ENCODE peak calls at places on chromosomes 4 and X, in five cellular contexts. One of them, this sample, is unnamed.

GRCh38 chrX:118552501-118552900 is 56.9 kb downstream of the DOCK11 start:
- DNase-seq in small intestine: no peak
- DNase-seq in HepG2: no peak
- DNase-seq in heart right ventricle: no peak
- DNase-seq in CD4-positive, alpha-beta memory T cell: no peak
- DNase-seq in this sample: no peak

GRCh38 chr4:84678976-84679744 is 96.2 kb downstream of the CDS1 start:
- DNase-seq in heart right ventricle: no peak
- DNase-seq in CD4-positive, alpha-beta memory T cell: no peak
- DNase-seq in HepG2: no peak
- DNase-seq in small intestine: no peak
- DNase-seq in this sample: no peak

GRCh38 chr4:128635141-128635911 is 174.2 kb upstream of the JADE1 start:
- DNase-seq in HepG2: peak
- DNase-seq in CD4-positive, alpha-beta memory T cell: no peak
- DNase-seq in small intestine: no peak
- DNase-seq in heart right ventricle: peak
- DNase-seq in this sample: no peak

GRCh38 chr4:152640058-152640921 is 39.5 kb downstream of the TMEM154 start:
- DNase-seq in CD4-positive, alpha-beta memory T cell: peak
- DNase-seq in HepG2: no peak
- DNase-seq in small intestine: peak
- DNase-seq in heart right ventricle: no peak
- DNase-seq in this sample: peak

GRCh38 chr4:73451404-73451803 is 15.4 kb downstream of the AFP start:
- DNase-seq in CD4-positive, alpha-beta memory T cell: no peak
- DNase-seq in HepG2: no peak
- DNase-seq in heart right ventricle: no peak
- DNase-seq in small intestine: no peak
- DNase-seq in this sample: no peak

GRCh38 chr4:7687796-7688195 is 251.9 kb downstream of the AFAP1 start:
- DNase-seq in CD4-positive, alpha-beta memory T cell: no peak
- DNase-seq in heart right ventricle: no peak
- DNase-seq in small intestine: peak
- DNase-seq in HepG2: no peak
- DNase-seq in this sample: no peak

GRCh38 chrX:150506486-150506885 is 61.9 kb upstream of the MTM1 start:
- DNase-seq in small intestine: no peak
- DNase-seq in HepG2: no peak
- DNase-seq in CD4-positive, alpha-beta memory T cell: no peak
- DNase-seq in heart right ventricle: no peak
- DNase-seq in this sample: no peak

GRCh38 chr4:100174985-100175383 is 15.3 kb downstream of the DDIT4L start:
- DNase-seq in HepG2: no peak
- DNase-seq in CD4-positive, alpha-beta memory T cell: no peak
- DNase-seq in small intestine: no peak
- DNase-seq in heart right ventricle: no peak
- DNase-seq in this sample: no peak

GRCh38 chr4:41160010-41160789 is 54.1 kb downstream of the APBB2 start:
- DNase-seq in small intestine: no peak
- DNase-seq in heart right ventricle: no peak
- DNase-seq in HepG2: no peak
- DNase-seq in CD4-positive, alpha-beta memory T cell: no peak
- DNase-seq in this sample: no peak

GRCh38 chrX:73214366-73215094 is at the start of gene NAP1L2:
- DNase-seq in heart right ventricle: peak
- DNase-seq in CD4-positive, alpha-beta memory T cell: peak
- DNase-seq in small intestine: no peak
- DNase-seq in HepG2: no peak
- DNase-seq in this sample: peak

GRCh38 chr4:87498446-87498900 is 30.7 kb downstream of the SPARCL1 start:
- DNase-seq in HepG2: no peak
- DNase-seq in small intestine: no peak
- DNase-seq in heart right ventricle: no peak
- DNase-seq in CD4-positive, alpha-beta memory T cell: no peak
- DNase-seq in this sample: no peak

GRCh38 chrX:138745215-138745614 is 33.7 kb upstream of the FGF13 start:
- DNase-seq in heart right ventricle: peak
- DNase-seq in HepG2: peak
- DNase-seq in small intestine: peak
- DNase-seq in CD4-positive, alpha-beta memory T cell: peak
- DNase-seq in this sample: peak

GRCh38 chrX:16239211-16239610 is 71.9 kb downstream of the MAGEB17 start:
- DNase-seq in CD4-positive, alpha-beta memory T cell: no peak
- DNase-seq in small intestine: no peak
- DNase-seq in heart right ventricle: no peak
- DNase-seq in HepG2: no peak
- DNase-seq in this sample: no peak

GRCh38 chrX:107597791-107598190 is 30.5 kb upstream of the PRPS1 start:
- DNase-seq in small intestine: no peak
- DNase-seq in HepG2: no peak
- DNase-seq in CD4-positive, alpha-beta memory T cell: no peak
- DNase-seq in heart right ventricle: no peak
- DNase-seq in this sample: no peak

GRCh38 chr4:8651661-8652180 is 59.2 kb downstream of the CPZ start:
- DNase-seq in small intestine: no peak
- DNase-seq in HepG2: no peak
- DNase-seq in CD4-positive, alpha-beta memory T cell: no peak
- DNase-seq in heart right ventricle: no peak
- DNase-seq in this sample: no peak

GRCh38 chr4:11230888-11231287 is 197.8 kb downstream of the HS3ST1 start:
- DNase-seq in CD4-positive, alpha-beta memory T cell: no peak
- DNase-seq in HepG2: no peak
- DNase-seq in heart right ventricle: no peak
- DNase-seq in small intestine: no peak
- DNase-seq in this sample: no peak

GRCh38 chrX:130523460-130524394 is 121.9 kb downstream of the RBMX2 start:
- DNase-seq in heart right ventricle: peak
- DNase-seq in small intestine: no peak
- DNase-seq in CD4-positive, alpha-beta memory T cell: no peak
- DNase-seq in HepG2: no peak
- DNase-seq in this sample: no peak

GRCh38 chr4:113952452-113953029 is 26.9 kb downstream of the ARSJ start:
- DNase-seq in HepG2: peak
- DNase-seq in heart right ventricle: peak
- DNase-seq in small intestine: peak
- DNase-seq in CD4-positive, alpha-beta memory T cell: peak
- DNase-seq in this sample: peak

GRCh38 chrX:40262641-40263560 is 165.1 kb upstream of the BCOR start:
- DNase-seq in heart right ventricle: no peak
- DNase-seq in CD4-positive, alpha-beta memory T cell: no peak
- DNase-seq in HepG2: peak
- DNase-seq in small intestine: no peak
- DNase-seq in this sample: no peak

GRCh38 chr4:63717384-63717783 is 691.9 kb downstream of the TECRL start:
- DNase-seq in small intestine: peak
- DNase-seq in CD4-positive, alpha-beta memory T cell: no peak
- DNase-seq in HepG2: peak
- DNase-seq in heart right ventricle: no peak
- DNase-seq in this sample: peak

GRCh38 chr4:11635336-11635735 is 206.6 kb upstream of the HS3ST1 start:
- DNase-seq in HepG2: no peak
- DNase-seq in heart right ventricle: no peak
- DNase-seq in small intestine: no peak
- DNase-seq in CD4-positive, alpha-beta memory T cell: no peak
- DNase-seq in this sample: no peak

GRCh38 chrX:21529771-21530170 is 128.4 kb downstream of the KLHL34 start:
- DNase-seq in CD4-positive, alpha-beta memory T cell: no peak
- DNase-seq in heart right ventricle: no peak
- DNase-seq in small intestine: no peak
- DNase-seq in HepG2: no peak
- DNase-seq in this sample: no peak

GRCh38 chr4:40321671-40322131 is 13.4 kb upstream of the CHRNA9 start:
- DNase-seq in CD4-positive, alpha-beta memory T cell: no peak
- DNase-seq in heart right ventricle: no peak
- DNase-seq in HepG2: no peak
- DNase-seq in small intestine: no peak
- DNase-seq in this sample: no peak

GRCh38 chr4:100348472-100348871 is 158.2 kb upstream of the DDIT4L start:
- DNase-seq in heart right ventricle: no peak
- DNase-seq in small intestine: no peak
- DNase-seq in CD4-positive, alpha-beta memory T cell: no peak
- DNase-seq in HepG2: peak
- DNase-seq in this sample: no peak

GRCh38 chrX:111041018-111041462 is 55.0 kb upstream of the PAK3 start:
- DNase-seq in HepG2: peak
- DNase-seq in heart right ventricle: no peak
- DNase-seq in CD4-positive, alpha-beta memory T cell: peak
- DNase-seq in small intestine: no peak
- DNase-seq in this sample: peak

GRCh38 chrX:19512961-19513360 is 2.3 kb downstream of the MAP3K15 start:
- DNase-seq in CD4-positive, alpha-beta memory T cell: no peak
- DNase-seq in small intestine: no peak
- DNase-seq in heart right ventricle: no peak
- DNase-seq in HepG2: no peak
- DNase-seq in this sample: no peak

GRCh38 chr4:118018381-118018780 is 15.9 kb upstream of the NDST3 start:
- DNase-seq in small intestine: no peak
- DNase-seq in HepG2: no peak
- DNase-seq in heart right ventricle: no peak
- DNase-seq in CD4-positive, alpha-beta memory T cell: no peak
- DNase-seq in this sample: no peak

DNA sequence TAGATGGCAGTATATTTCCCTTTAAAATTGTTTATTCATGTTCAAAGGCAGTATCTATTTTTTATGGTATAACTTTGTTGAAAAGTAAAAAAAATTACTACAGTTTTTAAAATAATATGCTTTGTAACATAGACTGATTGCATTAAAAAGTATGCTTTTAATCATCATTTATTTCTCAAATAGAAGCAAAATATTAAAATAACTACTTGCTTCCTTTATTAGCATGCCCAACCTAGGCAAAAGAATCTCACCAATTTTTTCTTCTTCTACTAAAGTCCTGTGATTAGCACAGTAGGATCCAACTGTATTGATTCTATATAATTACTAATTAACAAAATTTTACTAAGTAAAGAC is 69.6 kb upstream of the NFKB1 start:
- DNase-seq in HepG2: no peak
- DNase-seq in small intestine: no peak
- DNase-seq in CD4-positive, alpha-beta memory T cell: no peak
- DNase-seq in heart right ventricle: no peak
- DNase-seq in this sample: no peak
- H3K4me3 ChIP-seq in HepG2: no peak
- H3K4me3 ChIP-seq in small intestine: no peak
- H3K4me3 ChIP-seq in CD4-positive, alpha-beta memory T cell: peak
- H3K4me3 ChIP-seq in heart right ventricle: peak
- H3K4me3 ChIP-seq in this sample: peak

GRCh38 chr4:6199344-6199921 is 916 bp downstream of the JAKMIP1 start:
- DNase-seq in CD4-positive, alpha-beta memory T cell: peak
- DNase-seq in heart right ventricle: no peak
- DNase-seq in small intestine: no peak
- DNase-seq in HepG2: no peak
- DNase-seq in this sample: no peak
- H3K4me3 ChIP-seq in CD4-positive, alpha-beta memory T cell: peak
- H3K4me3 ChIP-seq in heart right ventricle: peak
- H3K4me3 ChIP-seq in small intestine: peak
- H3K4me3 ChIP-seq in HepG2: no peak
- H3K4me3 ChIP-seq in this sample: peak

GRCh38 chrX:45515262-45516215 is 314.9 kb upstream of the DIPK2B start:
- DNase-seq in HepG2: peak
- DNase-seq in heart right ventricle: peak
- DNase-seq in CD4-positive, alpha-beta memory T cell: peak
- DNase-seq in small intestine: peak
- DNase-seq in this sample: peak

GRCh38 chrX:45518552-45518951 is 317.9 kb upstream of the DIPK2B start:
- DNase-seq in HepG2: no peak
- DNase-seq in heart right ventricle: no peak
- DNase-seq in CD4-positive, alpha-beta memory T cell: no peak
- DNase-seq in small intestine: no peak
- DNase-seq in this sample: no peak

GRCh38 chrX:45513042-45513441 is 312.4 kb upstream of the DIPK2B start:
- DNase-seq in CD4-positive, alpha-beta memory T cell: no peak
- DNase-seq in heart right ventricle: no peak
- DNase-seq in HepG2: peak
- DNase-seq in small intestine: no peak
- DNase-seq in this sample: no peak

DNA sequence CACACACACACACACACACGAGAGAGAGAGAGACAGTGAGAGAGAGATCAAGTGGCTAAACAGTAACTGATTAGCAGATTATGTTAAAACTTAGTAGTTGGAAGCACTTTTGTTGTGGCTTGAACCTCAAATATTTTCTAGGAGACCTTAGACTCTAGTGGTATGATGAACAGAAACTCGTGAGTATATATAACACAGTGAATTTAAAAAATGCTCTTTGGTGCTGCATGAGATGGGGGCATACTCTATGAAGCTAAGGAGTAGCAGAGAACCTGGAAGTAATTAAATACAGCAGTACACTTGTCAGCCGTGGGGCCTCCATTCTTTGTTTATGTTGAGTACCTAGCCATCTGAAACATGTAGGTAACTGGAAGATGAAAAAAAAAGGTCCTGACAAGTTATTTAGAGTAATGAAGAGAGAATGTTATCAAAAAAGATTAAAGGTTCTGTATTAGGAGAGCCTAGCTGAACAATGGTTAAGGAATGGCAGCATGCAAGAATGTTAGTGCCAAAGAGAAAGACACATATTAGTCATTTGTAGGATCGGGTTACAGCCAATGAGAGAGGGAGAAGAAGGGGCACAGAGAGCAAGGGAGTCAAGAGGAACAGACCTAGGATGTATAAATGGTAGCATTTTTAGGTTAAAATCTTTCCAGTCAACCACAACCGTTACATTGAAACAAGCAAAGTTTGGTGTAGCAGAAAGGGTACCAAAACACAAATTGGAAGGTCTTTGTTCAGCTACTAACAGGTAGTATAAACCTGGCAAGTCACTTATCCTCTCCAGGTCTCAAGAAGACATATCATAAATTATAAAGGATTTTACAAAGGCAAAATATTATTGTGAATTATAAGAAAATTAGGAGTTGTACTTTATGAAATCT is 316.7 kb upstream of the DIPK2B start:
- DNase-seq in CD4-positive, alpha-beta memory T cell: no peak
- DNase-seq in small intestine: no peak
- DNase-seq in HepG2: peak
- DNase-seq in heart right ventricle: no peak
- DNase-seq in this sample: no peak
- H3K4me3 ChIP-seq in CD4-positive, alpha-beta memory T cell: no peak
- H3K4me3 ChIP-seq in small intestine: no peak
- H3K4me3 ChIP-seq in HepG2: no peak
- H3K4me3 ChIP-seq in heart right ventricle: no peak
- H3K4me3 ChIP-seq in this sample: no peak

DNA sequence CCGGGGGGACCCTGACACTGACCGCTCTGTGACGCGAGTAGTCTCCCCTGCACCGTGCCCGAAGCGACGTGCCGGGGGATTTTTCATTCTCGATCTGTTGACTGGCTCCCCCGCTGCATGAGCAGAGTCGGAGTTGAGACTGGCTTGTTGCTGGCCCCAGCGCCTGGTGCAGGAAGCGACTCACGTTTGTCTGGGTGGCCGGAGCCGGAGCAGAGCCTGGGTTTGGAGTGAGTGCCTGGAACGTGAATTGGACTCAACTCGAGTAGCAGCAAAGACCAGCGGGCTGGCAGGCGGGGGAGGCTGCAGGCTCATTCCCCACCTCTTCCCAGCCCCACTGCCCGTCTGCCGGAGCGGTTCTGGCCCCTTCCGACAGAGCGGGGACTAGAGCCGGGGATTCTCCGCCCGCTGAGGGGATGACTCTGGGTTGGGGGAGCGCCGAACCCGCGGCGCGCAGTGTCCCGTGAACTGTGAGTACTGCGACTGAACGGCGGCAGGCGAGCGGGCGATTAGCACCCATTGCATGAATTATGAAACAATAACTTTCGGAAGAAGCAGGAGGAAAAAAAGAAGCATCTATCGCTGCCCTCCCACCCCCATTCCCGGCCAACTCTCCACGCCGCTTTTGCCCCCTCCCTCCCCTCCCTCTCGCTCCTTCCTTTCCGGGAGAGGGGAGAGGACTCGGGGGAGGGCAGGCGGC is 635 bp downstream of the PCDH7 start:
- DNase-seq in CD4-positive, alpha-beta memory T cell: no peak
- DNase-seq in HepG2: no peak
- DNase-seq in heart right ventricle: peak
- DNase-seq in small intestine: peak
- DNase-seq in this sample: no peak
- H3K4me3 ChIP-seq in CD4-positive, alpha-beta memory T cell: no peak
- H3K4me3 ChIP-seq in HepG2: no peak
- H3K4me3 ChIP-seq in heart right ventricle: peak
- H3K4me3 ChIP-seq in small intestine: peak
- H3K4me3 ChIP-seq in this sample: no peak